ENCODE peak calls at places on chromosome 22, in ten cellular contexts. One of them, this sample, is unnamed.

GRCh38 chr22:17113600-17113999 is 7.6 kb downstream of the TMEM121B start:
- DNase-seq in AG10803: no peak
- DNase-seq in epithelial cell of esophagus: no peak
- DNase-seq in cardiac fibroblast: no peak
- DNase-seq in Peyer's patch: no peak
- DNase-seq in brain microvascular endothelial cell: no peak
- DNase-seq in endothelial cell of umbilical vein: no peak
- DNase-seq in foreskin fibroblast: no peak
- DNase-seq in ovary: no peak
- DNase-seq in thoracic aorta: no peak
- DNase-seq in this sample: no peak

GRCh38 chr22:41828516-41828915 is 4.4 kb upstream of the SREBF2 start:
- DNase-seq in endothelial cell of umbilical vein: no peak
- DNase-seq in AG10803: no peak
- DNase-seq in cardiac fibroblast: no peak
- DNase-seq in ovary: no peak
- DNase-seq in foreskin fibroblast: no peak
- DNase-seq in brain microvascular endothelial cell: no peak
- DNase-seq in epithelial cell of esophagus: no peak
- DNase-seq in thoracic aorta: no peak
- DNase-seq in Peyer's patch: no peak
- DNase-seq in this sample: no peak

GRCh38 chr22:41524283-41524682 is 20.0 kb downstream of the POLR3H start:
- DNase-seq in thoracic aorta: peak; percentile 55
- DNase-seq in Peyer's patch: peak; percentile 35
- DNase-seq in ovary: peak; percentile 86
- DNase-seq in cardiac fibroblast: peak; percentile 66
- DNase-seq in endothelial cell of umbilical vein: peak; percentile 29
- DNase-seq in foreskin fibroblast: peak; percentile 63
- DNase-seq in epithelial cell of esophagus: no peak
- DNase-seq in brain microvascular endothelial cell: peak; percentile 52
- DNase-seq in AG10803: peak; percentile 21
- DNase-seq in this sample: no peak

GRCh38 chr22:24303007-24303406 is 32.4 kb downstream of the SPECC1L start:
- DNase-seq in Peyer's patch: no peak
- DNase-seq in thoracic aorta: no peak
- DNase-seq in endothelial cell of umbilical vein: no peak
- DNase-seq in foreskin fibroblast: no peak
- DNase-seq in brain microvascular endothelial cell: no peak
- DNase-seq in cardiac fibroblast: no peak
- DNase-seq in ovary: no peak
- DNase-seq in epithelial cell of esophagus: peak; percentile 77
- DNase-seq in AG10803: no peak
- DNase-seq in this sample: no peak

GRCh38 chr22:41966607-41967240 is 2.5 kb upstream of the SEPTIN3 start:
- DNase-seq in ovary: no peak
- DNase-seq in foreskin fibroblast: peak; percentile 93
- DNase-seq in brain microvascular endothelial cell: peak; percentile 83
- DNase-seq in Peyer's patch: peak; percentile 25
- DNase-seq in thoracic aorta: no peak
- DNase-seq in cardiac fibroblast: peak; percentile 95
- DNase-seq in endothelial cell of umbilical vein: peak; percentile 72
- DNase-seq in AG10803: peak; percentile 93
- DNase-seq in epithelial cell of esophagus: peak; percentile 86
- DNase-seq in this sample: peak; percentile 65

GRCh38 chr22:36344106-36344827 is 43.5 kb downstream of the MYH9 start:
- DNase-seq in epithelial cell of esophagus: peak; percentile 61
- DNase-seq in thoracic aorta: no peak
- DNase-seq in ovary: no peak
- DNase-seq in AG10803: no peak
- DNase-seq in brain microvascular endothelial cell: no peak
- DNase-seq in cardiac fibroblast: no peak
- DNase-seq in foreskin fibroblast: no peak
- DNase-seq in Peyer's patch: no peak
- DNase-seq in endothelial cell of umbilical vein: no peak
- DNase-seq in this sample: no peak

GRCh38 chr22:35064664-35065063 is 1.3 kb upstream of the ISX start:
- DNase-seq in epithelial cell of esophagus: no peak
- DNase-seq in endothelial cell of umbilical vein: no peak
- DNase-seq in AG10803: no peak
- DNase-seq in cardiac fibroblast: no peak
- DNase-seq in thoracic aorta: no peak
- DNase-seq in ovary: no peak
- DNase-seq in brain microvascular endothelial cell: no peak
- DNase-seq in foreskin fibroblast: no peak
- DNase-seq in Peyer's patch: no peak
- DNase-seq in this sample: no peak

GRCh38 chr22:47259990-47260389 is 497.5 kb downstream of the TBC1D22A start:
- DNase-seq in epithelial cell of esophagus: no peak
- DNase-seq in Peyer's patch: no peak
- DNase-seq in thoracic aorta: no peak
- DNase-seq in endothelial cell of umbilical vein: no peak
- DNase-seq in ovary: no peak
- DNase-seq in brain microvascular endothelial cell: no peak
- DNase-seq in foreskin fibroblast: no peak
- DNase-seq in cardiac fibroblast: no peak
- DNase-seq in AG10803: no peak
- DNase-seq in this sample: no peak

GRCh38 chr22:46047841-46048595 is 71.1 kb upstream of the WNT7B start:
- DNase-seq in foreskin fibroblast: no peak
- DNase-seq in thoracic aorta: no peak
- DNase-seq in epithelial cell of esophagus: no peak
- DNase-seq in AG10803: peak; percentile 66
- DNase-seq in ovary: no peak
- DNase-seq in endothelial cell of umbilical vein: no peak
- DNase-seq in cardiac fibroblast: no peak
- DNase-seq in brain microvascular endothelial cell: no peak
- DNase-seq in Peyer's patch: no peak
- DNase-seq in this sample: no peak

GRCh38 chr22:41827671-41828070 is 5.2 kb upstream of the SREBF2 start:
- DNase-seq in Peyer's patch: no peak
- DNase-seq in ovary: no peak
- DNase-seq in foreskin fibroblast: peak; percentile 37
- DNase-seq in endothelial cell of umbilical vein: no peak
- DNase-seq in epithelial cell of esophagus: no peak
- DNase-seq in AG10803: no peak
- DNase-seq in thoracic aorta: no peak
- DNase-seq in cardiac fibroblast: no peak
- DNase-seq in brain microvascular endothelial cell: no peak
- DNase-seq in this sample: no peak

GRCh38 chr22:24175160-24175808 is 6.0 kb upstream of the SUSD2 start:
- DNase-seq in ovary: peak; percentile 86
- DNase-seq in epithelial cell of esophagus: peak; percentile 71
- DNase-seq in endothelial cell of umbilical vein: peak; percentile 65
- DNase-seq in AG10803: peak; percentile 75
- DNase-seq in cardiac fibroblast: peak; percentile 81
- DNase-seq in foreskin fibroblast: peak; percentile 90
- DNase-seq in Peyer's patch: peak; percentile 69
- DNase-seq in thoracic aorta: peak; percentile 55
- DNase-seq in brain microvascular endothelial cell: peak; percentile 73
- DNase-seq in this sample: no peak

GRCh38 chr22:31278643-31279326 is 13.5 kb downstream of the PIK3IP1 start:
- DNase-seq in epithelial cell of esophagus: no peak
- DNase-seq in thoracic aorta: no peak
- DNase-seq in Peyer's patch: no peak
- DNase-seq in foreskin fibroblast: no peak
- DNase-seq in endothelial cell of umbilical vein: no peak
- DNase-seq in AG10803: no peak
- DNase-seq in cardiac fibroblast: no peak
- DNase-seq in ovary: peak; percentile 51
- DNase-seq in brain microvascular endothelial cell: no peak
- DNase-seq in this sample: no peak
- H3K4me3 ChIP-seq in epithelial cell of esophagus: no peak overlapping the region
- H3K4me3 ChIP-seq in thoracic aorta: no peak overlapping the region
- H3K4me3 ChIP-seq in Peyer's patch: no peak overlapping the region
- H3K4me3 ChIP-seq in foreskin fibroblast: no peak overlapping the region
- H3K4me3 ChIP-seq in endothelial cell of umbilical vein: no peak overlapping the region
- H3K4me3 ChIP-seq in AG10803: no peak overlapping the region
- H3K4me3 ChIP-seq in cardiac fibroblast: no peak overlapping the region
- H3K4me3 ChIP-seq in ovary: no peak overlapping the region
- H3K4me3 ChIP-seq in brain microvascular endothelial cell: no peak overlapping the region
- H3K4me3 ChIP-seq in this sample: no peak overlapping the region

GRCh38 chr22:19844423-19845368 is 10.0 kb downstream of the GNB1L start:
- DNase-seq in thoracic aorta: no peak
- DNase-seq in Peyer's patch: peak; percentile 37
- DNase-seq in ovary: no peak
- DNase-seq in endothelial cell of umbilical vein: peak; percentile 77
- DNase-seq in brain microvascular endothelial cell: peak; percentile 33
- DNase-seq in epithelial cell of esophagus: peak; percentile 51
- DNase-seq in AG10803: peak; percentile 81
- DNase-seq in cardiac fibroblast: peak; percentile 45
- DNase-seq in foreskin fibroblast: peak; percentile 87
- DNase-seq in this sample: no peak
- TF ChIP-seq CTCF in thoracic aorta: peak; percentile 40
- TF ChIP-seq CTCF in Peyer's patch: no peak
- TF ChIP-seq CTCF in ovary: no peak
- TF ChIP-seq CTCF in endothelial cell of umbilical vein: peak; percentile 39
- TF ChIP-seq CTCF in brain microvascular endothelial cell: peak; percentile 18
- TF ChIP-seq CTCF in epithelial cell of esophagus: no peak
- TF ChIP-seq CTCF in AG10803: peak; percentile 36
- TF ChIP-seq CTCF in cardiac fibroblast: no peak
- TF ChIP-seq CTCF in foreskin fibroblast: no peak
- TF ChIP-seq CTCF in this sample: no peak

DNA sequence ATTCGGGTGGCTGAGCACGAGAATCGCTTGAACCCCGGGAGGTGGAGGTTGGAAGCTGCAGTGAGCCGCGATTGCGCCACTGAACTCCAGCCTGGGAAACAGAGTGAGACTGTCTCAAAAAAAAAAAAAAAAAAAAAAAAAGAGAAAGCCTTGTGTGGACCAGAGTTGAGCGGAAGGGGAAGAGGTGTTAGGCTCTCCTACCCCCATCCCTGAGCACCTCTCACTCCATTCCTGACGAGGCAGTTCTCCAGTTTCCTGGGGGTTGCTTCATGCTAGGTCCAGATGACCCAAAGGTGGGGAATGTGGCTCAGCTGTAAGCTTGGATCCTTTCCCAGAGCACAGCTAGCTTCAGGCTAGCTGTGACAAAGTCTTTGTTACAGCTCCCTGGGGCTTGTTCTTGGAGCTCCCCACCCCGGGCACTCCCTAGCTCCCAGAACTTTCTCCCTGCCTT is 8.8 kb upstream of the DNAL4 start:
- DNase-seq in brain microvascular endothelial cell: peak; percentile 72
- DNase-seq in cardiac fibroblast: peak; percentile 98
- DNase-seq in ovary: peak; percentile 49
- DNase-seq in AG10803: peak; percentile 99
- DNase-seq in foreskin fibroblast: peak; percentile 98
- DNase-seq in epithelial cell of esophagus: peak; percentile 99
- DNase-seq in thoracic aorta: peak; percentile 25
- DNase-seq in endothelial cell of umbilical vein: no peak
- DNase-seq in Peyer's patch: no peak
- DNase-seq in this sample: peak; percentile 75
- H3K4me3 ChIP-seq in brain microvascular endothelial cell: no peak overlapping the region
- H3K4me3 ChIP-seq in cardiac fibroblast: no peak overlapping the region
- H3K4me3 ChIP-seq in ovary: no peak overlapping the region
- H3K4me3 ChIP-seq in AG10803: no peak overlapping the region
- H3K4me3 ChIP-seq in foreskin fibroblast: no peak overlapping the region
- H3K4me3 ChIP-seq in epithelial cell of esophagus: no peak overlapping the region
- H3K4me3 ChIP-seq in thoracic aorta: no peak overlapping the region
- H3K4me3 ChIP-seq in endothelial cell of umbilical vein: no peak overlapping the region
- H3K4me3 ChIP-seq in Peyer's patch: no peak overlapping the region
- H3K4me3 ChIP-seq in this sample: no peak overlapping the region

DNA sequence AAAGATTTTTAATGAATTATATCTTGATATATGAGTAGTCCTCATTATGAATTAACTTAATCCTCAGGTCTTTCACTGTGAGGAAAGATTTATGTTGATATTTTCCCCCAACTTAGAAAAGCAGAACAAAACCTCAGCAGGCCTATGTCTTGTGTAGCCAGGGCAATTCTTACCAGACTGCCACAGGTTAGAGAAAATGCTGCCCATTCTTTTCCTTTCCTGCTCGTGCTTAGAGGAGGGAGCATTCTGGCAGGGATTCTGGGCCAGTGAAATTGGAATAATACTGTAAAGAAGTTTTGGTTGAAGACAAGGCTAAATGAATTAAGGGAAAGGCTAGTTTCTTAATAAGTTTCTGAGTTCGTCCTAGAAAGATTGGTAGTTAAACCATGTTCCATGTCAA is 56.6 kb downstream of the ZNRF3 start:
- DNase-seq in endothelial cell of umbilical vein: no peak
- DNase-seq in thoracic aorta: no peak
- DNase-seq in AG10803: no peak
- DNase-seq in ovary: no peak
- DNase-seq in foreskin fibroblast: no peak
- DNase-seq in cardiac fibroblast: no peak
- DNase-seq in epithelial cell of esophagus: no peak
- DNase-seq in Peyer's patch: no peak
- DNase-seq in brain microvascular endothelial cell: no peak
- DNase-seq in this sample: no peak
- TF ChIP-seq CTCF in endothelial cell of umbilical vein: no peak
- TF ChIP-seq CTCF in thoracic aorta: no peak
- TF ChIP-seq CTCF in AG10803: no peak
- TF ChIP-seq CTCF in ovary: no peak
- TF ChIP-seq CTCF in foreskin fibroblast: no peak
- TF ChIP-seq CTCF in cardiac fibroblast: no peak
- TF ChIP-seq CTCF in epithelial cell of esophagus: no peak
- TF ChIP-seq CTCF in Peyer's patch: no peak
- TF ChIP-seq CTCF in brain microvascular endothelial cell: no peak
- TF ChIP-seq CTCF in this sample: no peak

DNA sequence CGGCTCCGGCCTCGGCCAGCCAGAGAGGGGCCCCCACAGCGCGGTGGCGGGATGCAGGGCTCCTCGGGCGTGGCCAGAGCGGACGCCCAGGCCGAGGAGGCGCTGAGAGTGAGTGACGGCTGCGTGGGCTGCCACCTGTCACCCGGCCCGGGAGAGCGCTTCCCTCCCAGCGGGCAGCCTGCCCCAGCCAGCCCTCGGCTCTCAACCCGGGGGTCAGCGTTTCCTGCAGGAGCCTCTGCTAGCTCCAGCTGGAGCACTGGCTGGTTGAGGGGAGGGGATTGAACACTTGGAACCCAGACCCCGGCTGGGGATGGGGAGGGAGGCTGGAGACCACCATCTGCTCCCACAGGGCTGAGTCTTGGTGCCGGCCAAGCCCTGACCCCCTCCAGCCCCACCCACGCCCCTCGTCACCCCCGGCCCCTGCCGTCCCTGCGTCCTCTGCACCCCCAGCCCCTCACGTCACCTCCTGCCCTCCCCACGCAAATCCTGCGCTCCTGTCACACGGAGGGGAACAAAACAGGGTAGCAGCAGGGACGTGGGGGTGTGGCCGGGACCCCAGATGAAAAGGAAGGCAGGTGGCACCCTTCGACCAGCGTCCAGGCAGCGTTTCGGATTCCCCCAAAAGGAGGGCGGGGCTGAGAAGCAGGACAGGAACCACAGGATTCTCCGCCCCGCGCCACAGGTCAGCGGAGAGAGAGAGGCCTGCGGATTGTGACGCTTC is 156.9 kb downstream of the BRD1 start:
- DNase-seq in thoracic aorta: no peak
- DNase-seq in endothelial cell of umbilical vein: no peak
- DNase-seq in epithelial cell of esophagus: no peak
- DNase-seq in cardiac fibroblast: no peak
- DNase-seq in ovary: no peak
- DNase-seq in brain microvascular endothelial cell: no peak
- DNase-seq in AG10803: no peak
- DNase-seq in foreskin fibroblast: no peak
- DNase-seq in Peyer's patch: no peak
- DNase-seq in this sample: no peak
- H3K4me3 ChIP-seq in thoracic aorta: peak overlapping the region; percentile 62
- H3K4me3 ChIP-seq in endothelial cell of umbilical vein: peak overlapping the region; percentile 15
- H3K4me3 ChIP-seq in epithelial cell of esophagus: no peak overlapping the region
- H3K4me3 ChIP-seq in cardiac fibroblast: no peak overlapping the region
- H3K4me3 ChIP-seq in ovary: no peak overlapping the region
- H3K4me3 ChIP-seq in brain microvascular endothelial cell: no peak overlapping the region
- H3K4me3 ChIP-seq in AG10803: no peak overlapping the region
- H3K4me3 ChIP-seq in foreskin fibroblast: no peak overlapping the region
- H3K4me3 ChIP-seq in Peyer's patch: peak overlapping the region; percentile 61
- H3K4me3 ChIP-seq in this sample: no peak overlapping the region

GRCh38 chr22:18998998-18999397 is 62.9 kb upstream of the PRODH start:
- DNase-seq in cardiac fibroblast: no peak
- DNase-seq in foreskin fibroblast: no peak
- DNase-seq in ovary: no peak
- DNase-seq in thoracic aorta: no peak
- DNase-seq in epithelial cell of esophagus: no peak
- DNase-seq in AG10803: no peak
- DNase-seq in Peyer's patch: no peak
- DNase-seq in endothelial cell of umbilical vein: no peak
- DNase-seq in brain microvascular endothelial cell: no peak
- DNase-seq in this sample: no peak
- TF ChIP-seq CTCF in cardiac fibroblast: peak; percentile 24
- TF ChIP-seq CTCF in foreskin fibroblast: no peak
- TF ChIP-seq CTCF in ovary: no peak
- TF ChIP-seq CTCF in thoracic aorta: no peak
- TF ChIP-seq CTCF in epithelial cell of esophagus: no peak
- TF ChIP-seq CTCF in AG10803: no peak
- TF ChIP-seq CTCF in Peyer's patch: no peak
- TF ChIP-seq CTCF in endothelial cell of umbilical vein: peak; percentile 24
- TF ChIP-seq CTCF in brain microvascular endothelial cell: peak; percentile 55
- TF ChIP-seq CTCF in this sample: peak; percentile 45

This sample was measured in HFF-Myc.